ENCODE peak calls at places on chromosomes 3 and 15, in eight cellular contexts. One of them, this sample, is unnamed.

GRCh38 chr3:143001034-143001368 is 369 bp upstream of the U2SURP start:
- DNase-seq in renal cortical epithelial cell: no peak
- DNase-seq in GM19239: peak
- DNase-seq in NCI-H1105: no peak
- DNase-seq in HCEC 1CT: peak
- DNase-seq in T-helper 17 cell: no peak
- DNase-seq in HuH-7: no peak
- DNase-seq in breast epithelium: peak
- DNase-seq in this sample: peak

GRCh38 chr3:27632431-27633223 is 89.5 kb downstream of the EOMES start:
- DNase-seq in renal cortical epithelial cell: no peak
- DNase-seq in GM19239: peak
- DNase-seq in NCI-H1105: no peak
- DNase-seq in HCEC 1CT: peak
- DNase-seq in T-helper 17 cell: peak
- DNase-seq in HuH-7: no peak
- DNase-seq in breast epithelium: no peak
- DNase-seq in this sample: peak

GRCh38 chr3:44186111-44186672 is 55.5 kb upstream of the TOPAZ1 start:
- DNase-seq in renal cortical epithelial cell: no peak
- DNase-seq in GM19239: no peak
- DNase-seq in NCI-H1105: no peak
- DNase-seq in HCEC 1CT: no peak
- DNase-seq in T-helper 17 cell: no peak
- DNase-seq in HuH-7: no peak
- DNase-seq in breast epithelium: no peak
- DNase-seq in this sample: no peak

GRCh38 chr3:10964537-10965167 is 27.9 kb upstream of the SLC6A1 start:
- DNase-seq in renal cortical epithelial cell: peak
- DNase-seq in GM19239: no peak
- DNase-seq in NCI-H1105: no peak
- DNase-seq in HCEC 1CT: no peak
- DNase-seq in T-helper 17 cell: no peak
- DNase-seq in HuH-7: peak
- DNase-seq in breast epithelium: no peak
- DNase-seq in this sample: no peak

GRCh38 chr15:96737408-96737807 is 406.9 kb downstream of the NR2F2 start:
- DNase-seq in renal cortical epithelial cell: no peak
- DNase-seq in GM19239: no peak
- DNase-seq in NCI-H1105: no peak
- DNase-seq in HCEC 1CT: no peak
- DNase-seq in T-helper 17 cell: no peak
- DNase-seq in HuH-7: no peak
- DNase-seq in breast epithelium: no peak
- DNase-seq in this sample: no peak

GRCh38 chr3:181457756-181458155 is 254.0 kb upstream of the SOX2 start:
- DNase-seq in renal cortical epithelial cell: no peak
- DNase-seq in GM19239: no peak
- DNase-seq in NCI-H1105: no peak
- DNase-seq in HCEC 1CT: no peak
- DNase-seq in T-helper 17 cell: no peak
- DNase-seq in HuH-7: no peak
- DNase-seq in breast epithelium: no peak
- DNase-seq in this sample: no peak

GRCh38 chr3:60048447-60048848 is 998.6 kb upstream of the CFAP20DC start:
- DNase-seq in renal cortical epithelial cell: no peak
- DNase-seq in GM19239: no peak
- DNase-seq in NCI-H1105: no peak
- DNase-seq in HCEC 1CT: no peak
- DNase-seq in T-helper 17 cell: no peak
- DNase-seq in HuH-7: no peak
- DNase-seq in breast epithelium: no peak
- DNase-seq in this sample: no peak

GRCh38 chr15:52673734-52674133 is 5.5 kb downstream of the ATOSA start:
- DNase-seq in renal cortical epithelial cell: no peak
- DNase-seq in GM19239: no peak
- DNase-seq in NCI-H1105: no peak
- DNase-seq in HCEC 1CT: no peak
- DNase-seq in T-helper 17 cell: no peak
- DNase-seq in HuH-7: no peak
- DNase-seq in breast epithelium: no peak
- DNase-seq in this sample: no peak

GRCh38 chr15:96348112-96349027 is 17.9 kb downstream of the NR2F2 start:
- DNase-seq in renal cortical epithelial cell: no peak
- DNase-seq in GM19239: no peak
- DNase-seq in NCI-H1105: no peak
- DNase-seq in HCEC 1CT: peak
- DNase-seq in T-helper 17 cell: no peak
- DNase-seq in HuH-7: no peak
- DNase-seq in breast epithelium: no peak
- DNase-seq in this sample: no peak

GRCh38 chr3:37014620-37015019 is 21.3 kb downstream of the MLH1 start:
- DNase-seq in renal cortical epithelial cell: no peak
- DNase-seq in GM19239: no peak
- DNase-seq in NCI-H1105: no peak
- DNase-seq in HCEC 1CT: no peak
- DNase-seq in T-helper 17 cell: no peak
- DNase-seq in HuH-7: no peak
- DNase-seq in breast epithelium: no peak
- DNase-seq in this sample: no peak

GRCh38 chr3:42662813-42663535 is 9.5 kb downstream of the ZBTB47 start:
- DNase-seq in renal cortical epithelial cell: no peak
- DNase-seq in GM19239: no peak
- DNase-seq in NCI-H1105: no peak
- DNase-seq in HCEC 1CT: no peak
- DNase-seq in T-helper 17 cell: no peak
- DNase-seq in HuH-7: no peak
- DNase-seq in breast epithelium: no peak
- DNase-seq in this sample: no peak

GRCh38 chr3:76293856-76294255 is 508.5 kb upstream of the ZNF717 start:
- DNase-seq in renal cortical epithelial cell: no peak
- DNase-seq in GM19239: no peak
- DNase-seq in NCI-H1105: no peak
- DNase-seq in HCEC 1CT: no peak
- DNase-seq in T-helper 17 cell: no peak
- DNase-seq in HuH-7: no peak
- DNase-seq in breast epithelium: no peak
- DNase-seq in this sample: no peak

GRCh38 chr3:156682491-156682890 is 8.1 kb downstream of the TIPARP start:
- DNase-seq in renal cortical epithelial cell: no peak
- DNase-seq in GM19239: no peak
- DNase-seq in NCI-H1105: no peak
- DNase-seq in HCEC 1CT: no peak
- DNase-seq in T-helper 17 cell: no peak
- DNase-seq in HuH-7: no peak
- DNase-seq in breast epithelium: no peak
- DNase-seq in this sample: no peak

GRCh38 chr15:89885611-89886010 is 8.2 kb downstream of the AP3S2 start:
- DNase-seq in renal cortical epithelial cell: no peak
- DNase-seq in GM19239: no peak
- DNase-seq in NCI-H1105: no peak
- DNase-seq in HCEC 1CT: no peak
- DNase-seq in T-helper 17 cell: no peak
- DNase-seq in HuH-7: no peak
- DNase-seq in breast epithelium: no peak
- DNase-seq in this sample: no peak

This sample was measured in DMS79 treated with DMSO at 0.1 percent for 48 hours.